ENCODE peak calls at places on chromosomes 13 and 19, in five cellular contexts. E is hepatocyte, J is substantia nigra, O is upper lobe of right lung, W is aorta. X is an unnamed sample.

GRCh38 chr13:22114630-22115311 is 443.9 kb downstream of the FGF9 start:
- DNase-seq in W (no peak), J (no peak), E (no peak), O (no peak), X (no peak)

GRCh38 chr13:21717817-21718216 is 46.9 kb downstream of the FGF9 start:
- DNase-seq in J (no peak), W (no peak), E (no peak), O (no peak), X (no peak)

GRCh38 chr13:24459234-24459633 is 53.3 kb downstream of the PARP4 start:
- DNase-seq in J (no peak), E (no peak), W (no peak), O (no peak), X (no peak)

GRCh38 chr13:81916471-81916870 is 1575.5 kb upstream of the SPRY2 start:
- DNase-seq in O (no peak), E (no peak), J (no peak), W (no peak), X (no peak)

GRCh38 chr13:95902736-95903135 is 150.5 kb downstream of the UGGT2 start:
- DNase-seq in E (no peak), O (no peak), W (no peak), J (no peak), X (no peak)

GRCh38 chr19:41811036-41811435 is 14.6 kb downstream of the CEACAM3 start:
- DNase-seq in J (no peak), E (no peak), O (no peak), W (peak), X (no peak)

GRCh38 chr13:80469841-80470378 is 129.0 kb upstream of the SPRY2 start:
- DNase-seq in W (peak), O (no peak), J (no peak), E (peak), X (peak)

GRCh38 chr19:43690444-43690843 is 20.5 kb upstream of the PLAUR start:
- DNase-seq in E (no peak), W (no peak), O (no peak), J (no peak), X (no peak)

GRCh38 chr13:52414963-52415362 is 9.0 kb upstream of the THSD1 start:
- DNase-seq in E (no peak), O (no peak), J (no peak), W (no peak), X (no peak)

GRCh38 chr13:40082644-40083043 is 427.2 kb downstream of the COG6 start:
- DNase-seq in E (no peak), W (no peak), O (no peak), J (no peak), X (no peak)

GRCh38 chr13:114124921-114125320 is 7.5 kb downstream of the RASA3 start:
- DNase-seq in O (no peak), W (no peak), E (no peak), J (no peak), X (no peak)

GRCh38 chr13:114100446-114101320 is 31.7 kb downstream of the RASA3 start:
- DNase-seq in E (no peak), W (peak), J (no peak), O (peak), X (peak)

GRCh38 chr13:71968025-71968424 is 101.0 kb upstream of the DACH1 start:
- DNase-seq in J (no peak), W (no peak), E (no peak), O (no peak), X (no peak)

GRCh38 chr13:45325806-45326205 is 15.2 kb downstream of the TPT1 start:
- DNase-seq in J (no peak), E (peak), O (no peak), W (no peak), X (no peak)

GRCh38 chr13:47437411-47437810 is 540.6 kb upstream of the HTR2A start:
- DNase-seq in O (no peak), E (no peak), J (no peak), W (no peak), X (no peak)

GRCh38 chr19:19568802-19569756 is 31.0 kb downstream of the CILP2 start:
- DNase-seq in E (no peak), J (no peak), O (no peak), W (no peak), X (no peak)

GRCh38 chr19:50736338-50736737 is 13.2 kb downstream of the CLEC11A start:
- DNase-seq in W (no peak), J (no peak), O (no peak), E (no peak), X (no peak)

GRCh38 chr13:113034451-113035208 is 65.6 kb downstream of the MCF2L start:
- DNase-seq in E (peak), J (no peak), W (no peak), O (no peak), X (peak)

GRCh38 chr13:20332361-20333096 is 100.4 kb upstream of the GJB6 start:
- DNase-seq in O (no peak), J (no peak), W (no peak), E (no peak), X (no peak)

GRCh38 chr19:13208131-13208963 is 58.1 kb downstream of the IER2 start:
- DNase-seq in E (no peak), J (no peak), W (no peak), O (peak), X (peak)

GRCh38 chr13:113551081-113552000 is 33.2 kb upstream of the TFDP1 start:
- DNase-seq in J (no peak), W (peak), E (no peak), O (peak), X (peak)

GRCh38 chr13:25114220-25114619 is 18.3 kb downstream of the PABPC3 start:
- DNase-seq in E (peak), O (peak), J (peak), W (no peak), X (peak)

GRCh38 chr19:30851646-30852045 is 479.5 kb downstream of the ZNF536 start:
- DNase-seq in J (no peak), W (no peak), O (no peak), E (no peak), X (no peak)

GRCh38 chr19:4474504-4475136 is 2.5 kb downstream of the HDGFL2 start:
- DNase-seq in O (no peak), W (no peak), E (peak), J (peak), X (no peak)

GRCh38 chr13:114161028-114161556 is 18.0 kb upstream of the CFAP97D2 start:
- DNase-seq in W (no peak), J (no peak), E (no peak), O (no peak), X (peak)

GRCh38 chr13:106183410-106184128 is 351.9 kb downstream of the EFNB2 start:
- DNase-seq in O (no peak), W (no peak), E (peak), J (no peak), X (no peak)

GRCh38 chr13:100987993-100988392 is 313.4 kb upstream of the TMTC4 start:
- DNase-seq in E (no peak), J (no peak), O (no peak), W (no peak), X (no peak)

GRCh38 chr13:113605461-113605860 is 20.9 kb downstream of the TFDP1 start:
- DNase-seq in J (no peak), E (no peak), O (no peak), W (no peak), X (no peak)

GRCh38 chr19:47573076-47574026 is at the start of gene ZNF541:
- DNase-seq in E (no peak), J (peak), O (peak), W (peak), X (peak)

GRCh38 chr13:78999494-78999893 is 340.5 kb upstream of the OBI1 start:
- DNase-seq in J (no peak), E (no peak), O (no peak), W (no peak), X (no peak)

GRCh38 chr13:50130686-50131051 is 115.4 kb downstream of the KCNRG start:
- DNase-seq in J (no peak), E (peak), O (no peak), W (peak), X (peak)

GRCh38 chr13:46572758-46573384 is 19.9 kb downstream of the LRCH1 start:
- DNase-seq in W (no peak), E (no peak), O (no peak), J (no peak), X (no peak)

GRCh38 chr19:41264581-41265375 is 606 bp downstream of the HNRNPUL1 start:
- DNase-seq in W (peak), J (no peak), O (peak), E (peak), X (peak)

GRCh38 chr13:41544824-41545707 is 87.7 kb downstream of the RGCC start:
- DNase-seq in O (no peak), E (no peak), W (no peak), J (no peak), X (no peak)

GRCh38 chr13:99610702-99611289 is 109.5 kb downstream of the TM9SF2 start:
- DNase-seq in W (no peak), J (no peak), O (no peak), E (no peak), X (no peak)

GRCh38 chr13:34816118-34816517 is 126.0 kb upstream of the NBEA start:
- DNase-seq in W (no peak), J (no peak), O (no peak), E (no peak), X (no peak)

GRCh38 chr13:41813426-41813825 is 147.5 kb downstream of the VWA8 start:
- DNase-seq in W (no peak), J (no peak), O (no peak), E (no peak), X (no peak)

GRCh38 chr13:109481046-109481445 is 305.3 kb downstream of the IRS2 start:
- DNase-seq in J (no peak), W (no peak), E (peak), O (no peak), X (no peak)

GRCh38 chr19:45045671-45046353 is 7.0 kb downstream of the CLASRP start:
- DNase-seq in O (no peak), E (peak), J (peak), W (no peak), X (no peak)

GRCh38 chr19:294341-294818 is 3.2 kb upstream of the PLPP2 start:
- DNase-seq in J (no peak), E (no peak), W (peak), O (peak), X (no peak)

GRCh38 chr19:54552913-54553310 is 20.7 kb upstream of the LILRA2 start:
- DNase-seq in W (no peak), E (no peak), O (peak), J (no peak), X (no peak)

GRCh38 chr19:54548806-54549205 is 24.8 kb upstream of the LILRA2 start:
- DNase-seq in O (peak), W (no peak), J (no peak), E (no peak), X (no peak)

GRCh38 chr19:54551950-54552912 is 21.4 kb upstream of the LILRA2 start:
- DNase-seq in E (no peak), J (no peak), O (peak), W (no peak), X (no peak)

GRCh38 chr19:54549224-54549623 is 24.4 kb upstream of the LILRA2 start:
- DNase-seq in E (no peak), W (no peak), O (no peak), J (no peak), X (no peak)

DNA sequence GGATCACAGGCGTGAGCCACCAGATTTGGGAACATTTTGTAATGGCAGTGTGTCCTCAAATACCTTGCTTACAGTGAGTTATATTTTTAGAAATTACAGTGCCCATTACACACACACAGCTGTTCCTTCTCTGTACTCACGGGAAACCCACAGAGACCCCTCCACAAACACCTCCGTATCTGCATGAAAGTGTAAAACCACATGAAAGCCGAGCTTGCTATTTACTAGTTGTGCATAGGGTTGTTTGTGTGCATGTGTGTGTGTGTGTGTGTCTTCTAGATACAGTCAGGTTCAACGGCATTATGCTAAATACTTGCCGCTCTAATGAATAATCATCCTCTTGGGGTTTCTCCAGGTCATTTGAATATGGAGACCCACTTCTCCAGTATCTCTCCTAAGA is 22.3 kb upstream of the LILRA2 start:
- DNase-seq in J (no peak), O (no peak), W (no peak), E (no peak), X (no peak)
- H3K27ac ChIP-seq in J (no peak), O (no peak), W (no peak), E (no peak), X (no peak)

GRCh38 chr13:107562222-107562621 is 653.1 kb downstream of the LIG4 start:
- DNase-seq in J (no peak), O (no peak), W (no peak), E (no peak), X (no peak)
- H3K27ac ChIP-seq in J (no peak), O (no peak), W (no peak), E (no peak), X (no peak)

GRCh38 chr19:10538204-10538603 is 5.5 kb upstream of the ATG4D start:
- DNase-seq in J (no peak), O (no peak), W (no peak), E (no peak), X (no peak)

GRCh38 chr19:10535613-10536012 is 8.1 kb upstream of the ATG4D start:
- DNase-seq in W (no peak), E (no peak), J (no peak), O (no peak), X (no peak)

GRCh38 chr19:10537668-10538067 is 6.0 kb upstream of the ATG4D start:
- DNase-seq in O (no peak), J (no peak), W (no peak), E (no peak), X (no peak)

GRCh38 chr19:10532457-10532856 is 11.2 kb upstream of the ATG4D start:
- DNase-seq in W (no peak), J (no peak), O (no peak), E (no peak), X (no peak)

DNA sequence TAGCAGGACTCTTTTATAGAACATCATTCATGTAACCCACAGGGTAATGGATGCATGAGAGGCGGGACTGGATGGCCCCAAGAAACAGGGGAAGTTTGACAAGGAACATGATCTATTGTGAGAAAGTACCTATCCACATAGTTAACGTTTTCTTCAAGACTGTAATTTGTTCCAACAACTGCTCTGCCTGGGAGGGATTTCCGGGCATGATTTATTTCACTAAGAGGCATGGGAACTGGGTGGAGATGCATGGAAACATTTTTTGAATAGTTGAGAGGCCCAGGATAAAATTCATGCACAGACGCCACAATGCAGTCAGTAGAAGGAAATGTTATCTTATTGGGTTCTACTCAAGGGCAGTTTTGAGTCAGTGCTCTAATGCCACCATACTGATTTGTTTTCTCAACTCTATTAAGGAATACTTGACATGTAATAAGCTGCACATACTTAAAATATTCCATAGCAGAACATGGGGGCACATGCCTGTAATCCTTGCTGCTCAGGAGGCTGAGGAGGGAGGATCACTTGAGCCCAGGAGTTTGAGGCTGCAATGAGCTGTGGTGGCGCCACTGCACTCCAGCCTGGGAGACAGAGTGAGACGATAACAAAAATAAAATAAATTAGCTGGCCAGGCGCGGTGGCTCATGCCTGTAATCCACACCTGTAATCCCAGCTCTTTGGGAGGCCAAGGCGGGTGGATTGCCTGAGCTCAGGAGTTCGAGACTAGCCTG is 9.9 kb upstream of the ATG4D start:
- DNase-seq in J (no peak), O (no peak), W (no peak), E (peak), X (no peak)
- H3K27ac ChIP-seq in J (no peak), O (no peak), W (no peak), E (peak), X (no peak)

GRCh38 chr13:111981446-111982165 is 85.3 kb upstream of the SOX1 start:
- DNase-seq in W (peak), O (no peak), E (no peak), J (no peak), X (peak)

GRCh38 chr13:111984349-111984748 is 82.6 kb upstream of the SOX1 start:
- DNase-seq in J (no peak), O (no peak), W (no peak), E (no peak), X (no peak)

GRCh38 chr13:111978536-111978935 is 88.4 kb upstream of the SOX1 start:
- DNase-seq in E (no peak), W (no peak), J (no peak), O (no peak), X (no peak)

GRCh38 chr13:111980146-111980929 is 86.6 kb upstream of the SOX1 start:
- DNase-seq in J (no peak), E (no peak), O (no peak), W (peak), X (peak)

GRCh38 chr13:111981006-111981405 is 85.9 kb upstream of the SOX1 start:
- DNase-seq in E (no peak), W (peak), O (no peak), J (no peak), X (peak)
- H3K27ac ChIP-seq in E (no peak), W (no peak), O (no peak), J (no peak), X (no peak)

GRCh38 chr19:49497790-49498106 is 1.5 kb downstream of the RPS11 start:
- DNase-seq in O (no peak), W (no peak), J (no peak), E (peak), X (no peak)
- H3K27ac ChIP-seq in O (peak), W (no peak), J (no peak), E (no peak), X (no peak)

GRCh38 chr13:42906257-42906656 is 85.8 kb downstream of the EPSTI1 start:
- DNase-seq in O (no peak), E (no peak), J (no peak), W (no peak), X (no peak)
- H3K27ac ChIP-seq in O (no peak), E (no peak), J (no peak), W (no peak), X (no peak)

GRCh38 chr13:75705908-75706307 is 69.8 kb downstream of the LMO7 start:
- DNase-seq in O (no peak), E (no peak), W (no peak), J (no peak), X (no peak)
- H3K27ac ChIP-seq in O (peak), E (peak), W (no peak), J (no peak), X (no peak)

GRCh38 chr19:5690125-5690954 is at the start of gene RPL36:
- DNase-seq in E (peak), O (peak), W (peak), J (peak), X (peak)
- H3K27ac ChIP-seq in E (peak), O (peak), W (no peak), J (peak), X (peak)

GRCh38 chr13:33180009-33180804 is 105.3 kb downstream of the STARD13 start:
- DNase-seq in O (no peak), W (no peak), J (no peak), E (peak), X (no peak)
- H3K27ac ChIP-seq in O (no peak), W (no peak), J (no peak), E (peak), X (peak)